ENCODE peak calls at places on chromosomes 4 and X, in seven cellular contexts. C, F, K, V, Y, P and A are unnamed samples.

GRCh38 chr4:82901129-82901718 is 689 bp downstream of the THAP9 start:
- DNase-seq in Y (no peak), C (no peak), K (no peak), P (no peak), F (no peak), V (no peak), A (no peak)

GRCh38 chr4:24285759-24286158 is 298.6 kb downstream of the DHX15 start:
- DNase-seq in V (no peak), Y (no peak), F (no peak), K (no peak), P (no peak), C (no peak), A (no peak)

GRCh38 chrX:119672252-119672825 is 20.6 kb downstream of the SEPTIN6 start:
- DNase-seq in V (no peak), C (no peak), K (peak; percentile 67), P (no peak), Y (no peak), F (no peak), A (peak; percentile 40)

GRCh38 chrX:45710081-45710801 is 509.6 kb upstream of the DIPK2B start:
- DNase-seq in Y (no peak), V (no peak), F (no peak), K (no peak), C (peak; percentile 69), P (no peak), A (peak; percentile 2)

GRCh38 chr4:15354358-15354757 is 73.5 kb upstream of the C1QTNF7 start:
- DNase-seq in V (no peak), Y (no peak), C (no peak), K (no peak), P (no peak), F (no peak), A (no peak)

GRCh38 chr4:72568959-72569718 is at the start of gene ADAMTS3:
- DNase-seq in F (peak; percentile 91), P (peak; percentile 43), C (no peak), K (no peak), V (peak; percentile 25), Y (peak; percentile 30), A (peak; percentile 89)

GRCh38 chrX:4572652-4573051 is 859.2 kb upstream of the PRKX start:
- DNase-seq in F (no peak), V (no peak), C (no peak), Y (no peak), K (no peak), P (no peak), A (no peak)

GRCh38 chr4:8732092-8732491 is 139.5 kb downstream of the CPZ start:
- DNase-seq in F (no peak), C (no peak), Y (no peak), V (no peak), K (no peak), P (no peak), A (no peak)

GRCh38 chr4:167456619-167457018 is 222.3 kb upstream of the SPOCK3 start:
- DNase-seq in C (no peak), P (no peak), F (no peak), Y (no peak), V (no peak), K (no peak), A (no peak)

GRCh38 chr4:157514711-157515110 is 294.2 kb downstream of the GRIA2 start:
- DNase-seq in K (peak; percentile 7), V (no peak), Y (no peak), C (no peak), P (peak; percentile 39), F (no peak), A (peak; percentile 20)

GRCh38 chr4:173522160-173522873 is 7.7 kb downstream of the HAND2 start:
- DNase-seq in P (no peak), K (no peak), F (peak; percentile 71), Y (no peak), C (no peak), V (no peak), A (peak; percentile 73)

GRCh38 chr4:25977397-25978170 is 63.6 kb downstream of the SMIM20 start:
- DNase-seq in P (no peak), V (no peak), Y (no peak), F (no peak), K (no peak), C (no peak), A (peak; percentile 63)

GRCh38 chrX:115449742-115450141 is 111.2 kb upstream of the PLS3 start:
- DNase-seq in C (no peak), Y (no peak), V (no peak), P (no peak), F (peak; percentile 2), K (peak; percentile 39), A (no peak)

GRCh38 chrX:14630724-14631123 is 101.4 kb downstream of the GLRA2 start:
- DNase-seq in Y (no peak), P (no peak), V (no peak), C (no peak), K (no peak), F (no peak), A (no peak)

GRCh38 chr4:132445386-132445785 is 703.7 kb upstream of the PCDH10 start:
- DNase-seq in K (no peak), P (no peak), Y (no peak), F (no peak), V (no peak), C (no peak), A (no peak)

GRCh38 chrX:133380882-133381619 is 34.2 kb downstream of the GPC4 start:
- DNase-seq in K (no peak), F (no peak), V (no peak), C (no peak), Y (no peak), P (no peak), A (peak; percentile 4)

GRCh38 chr4:185774076-185774731 is 37.8 kb downstream of the SORBS2 start:
- DNase-seq in C (peak; percentile 11), P (no peak), K (peak; percentile 86), V (no peak), Y (no peak), F (no peak), A (no peak)

GRCh38 chrX:105882581-105883275 is 60.4 kb downstream of the NRK start:
- DNase-seq in K (no peak), V (no peak), P (no peak), F (no peak), C (no peak), Y (no peak), A (no peak)

GRCh38 chr4:36582214-36582613 is 300.8 kb downstream of the DTHD1 start:
- DNase-seq in K (no peak), C (no peak), V (no peak), Y (no peak), F (no peak), P (no peak), A (no peak)

GRCh38 chrX:68874076-68874475 is 45.3 kb downstream of the EFNB1 start:
- DNase-seq in F (no peak), V (no peak), K (no peak), P (no peak), C (no peak), Y (no peak), A (no peak)

GRCh38 chr4:108694423-108694822 is 44.0 kb downstream of the OSTC start:
- DNase-seq in C (no peak), V (no peak), F (no peak), Y (no peak), K (no peak), P (no peak), A (no peak)

GRCh38 chr4:122661661-122662160 is 40.8 kb upstream of the IL21 start:
- DNase-seq in F (peak; percentile 56), V (no peak), K (no peak), P (no peak), Y (no peak), C (no peak), A (no peak)

GRCh38 chr4:117400039-117400835 is 314.9 kb upstream of the TRAM1L1 start:
- DNase-seq in F (no peak), C (no peak), Y (no peak), K (peak; percentile 68), V (no peak), P (no peak), A (no peak)

DNA sequence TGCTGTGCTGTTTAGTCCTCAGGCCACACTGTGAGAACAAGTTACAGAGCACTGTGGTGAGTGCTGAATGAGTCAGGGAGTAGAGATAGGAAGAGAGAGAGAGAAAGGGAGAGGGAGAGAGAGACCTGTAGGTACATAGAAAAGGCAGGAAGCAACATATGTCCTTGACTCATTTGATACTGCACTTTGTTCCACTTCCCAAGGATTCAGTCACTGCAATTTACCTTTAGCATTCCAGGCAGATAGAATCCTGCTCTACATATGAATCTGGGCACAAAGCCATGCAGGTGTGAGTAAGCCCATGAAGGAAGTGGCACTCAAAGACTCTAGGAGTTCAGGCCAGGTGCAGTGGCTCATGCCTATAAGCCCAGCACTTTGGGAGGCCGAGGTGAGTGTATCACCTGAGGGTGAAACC is 1.0 kb upstream of the DAPP1 start:
- DNase-seq in K (peak; percentile 20), V (no peak), F (no peak), P (no peak), Y (no peak), C (no peak), A (no peak)
- TF ChIP-seq TAF1 in K (no peak), V (no peak), F (no peak), P (no peak), Y (no peak), C (no peak), A (no peak)

GRCh38 chr4:176794151-176794550 is 1.4 kb upstream of the VEGFC start:
- DNase-seq in F (no peak), P (no peak), C (no peak), V (no peak), K (no peak), Y (no peak), A (no peak)
- TF ChIP-seq TAF1 in F (no peak), P (no peak), C (no peak), V (no peak), K (no peak), Y (no peak), A (no peak)

GRCh38 chr4:74407891-74408290 is 37.0 kb upstream of the AREG start:
- DNase-seq in Y (no peak), K (no peak), V (no peak), P (no peak), C (no peak), F (no peak), A (no peak)

GRCh38 chr4:74410741-74411140 is 34.2 kb upstream of the AREG start:
- DNase-seq in Y (no peak), P (no peak), F (no peak), C (no peak), V (no peak), K (no peak), A (no peak)

GRCh38 chr4:74410272-74410671 is 34.7 kb upstream of the AREG start:
- DNase-seq in Y (no peak), V (no peak), P (no peak), F (no peak), K (no peak), C (no peak), A (no peak)

GRCh38 chr4:74412225-74412624 is 32.7 kb upstream of the AREG start:
- DNase-seq in C (no peak), P (no peak), Y (no peak), K (no peak), V (no peak), F (no peak), A (no peak)

GRCh38 chr4:74408639-74409038 is 36.3 kb upstream of the AREG start:
- DNase-seq in K (no peak), C (no peak), F (peak; percentile 31), Y (no peak), V (no peak), P (no peak), A (no peak)
- TF ChIP-seq TAF1 in K (no peak), C (no peak), F (no peak), Y (no peak), V (no peak), P (no peak), A (no peak)

GRCh38 chrX:141221611-141222010 is 20.7 kb downstream of the SPANXC start:
- DNase-seq in V (no peak), C (no peak), K (no peak), F (no peak), Y (no peak), P (no peak), A (no peak)

GRCh38 chrX:141220342-141221008 is 21.8 kb downstream of the SPANXC start:
- DNase-seq in C (no peak), V (no peak), K (no peak), P (no peak), F (no peak), Y (no peak), A (no peak)
- TF ChIP-seq TAF1 in C (no peak), V (no peak), K (no peak), P (no peak), F (no peak), Y (no peak), A (no peak)